ENCODE peak calls at places on chromosome 1, in six cellular contexts. T is amniotic epithelial cell, Y is T-helper 1 cell, C is T-cell, H is kidney, D is GM19239. A is an unnamed sample.

GRCh38 chr1:205505076-205505729 is 734 bp downstream of the CDK18 start:
- DNase-seq in C (no peak), T (no peak), D (no peak), Y (no peak), H (peak), A (no peak)

GRCh38 chr1:110091791-110092190 is 20.5 kb upstream of the UBL4B start:
- DNase-seq in H (no peak), C (no peak), Y (no peak), D (no peak), T (no peak), A (no peak)

GRCh38 chr1:210373878-210374599 is 45.3 kb downstream of the HHAT start:
- DNase-seq in Y (peak), D (peak), T (peak), H (no peak), C (peak), A (peak)

GRCh38 chr1:202162418-202163280 is 2.2 kb upstream of the PTPN7 start:
- DNase-seq in H (peak), T (peak), D (no peak), C (no peak), Y (no peak), A (no peak)

GRCh38 chr1:246705368-246705767 is 18.8 kb upstream of the SCCPDH start:
- DNase-seq in H (no peak), D (no peak), T (peak), C (no peak), Y (no peak), A (no peak)

GRCh38 chr1:16082283-16083038 is 9.0 kb upstream of the FAM131C start:
- DNase-seq in T (peak), Y (peak), C (peak), D (peak), H (no peak), A (no peak)

GRCh38 chr1:19333587-19334354 is 21.6 kb downstream of the SLC66A1 start:
- DNase-seq in Y (no peak), T (no peak), C (no peak), H (no peak), D (no peak), A (no peak)

GRCh38 chr1:221013691-221014293 is 134.5 kb downstream of the HLX start:
- DNase-seq in T (no peak), C (no peak), Y (no peak), D (no peak), H (no peak), A (no peak)